ENCODE peak calls at places on chromosome 7, in five cellular contexts. K is lower lobe of right lung, U is psoas muscle, M is endodermal cell, D is heart right ventricle. Y is an unnamed sample.

GRCh38 chr7:149716932-149717307 is 56.5 kb downstream of the ZNF467 start:
- DNase-seq in D (no peak), K (no peak), M (no peak), U (no peak), Y (no peak)

GRCh38 chr7:155168607-155169006 is 98.5 kb downstream of the HTR5A start:
- DNase-seq in D (no peak), K (no peak), U (no peak), M (no peak), Y (no peak)

GRCh38 chr7:137882261-137882668 is 35.5 kb upstream of the DGKI start:
- DNase-seq in M (no peak), D (no peak), K (no peak), U (peak; percentile 74), Y (peak; percentile 21)

GRCh38 chr7:17474724-17475344 is 176.4 kb downstream of the AHR start:
- DNase-seq in M (peak; percentile 70), U (no peak), K (no peak), D (no peak), Y (no peak)

GRCh38 chr7:32170838-32171237 is 100.6 kb upstream of the PDE1C start:
- DNase-seq in D (no peak), M (no peak), U (no peak), K (no peak), Y (no peak)

GRCh38 chr7:2281556-2281955 is 32.7 kb downstream of the SNX8 start:
- DNase-seq in U (no peak), K (no peak), D (peak; percentile 60), M (no peak), Y (no peak)

GRCh38 chr7:44280636-44280992 is 44.8 kb downstream of the CAMK2B start:
- DNase-seq in D (no peak), M (peak; percentile 36), U (no peak), K (peak; percentile 23), Y (no peak)

GRCh38 chr7:24825931-24826661 is 68.8 kb upstream of the GSDME start:
- DNase-seq in M (peak; percentile 61), U (no peak), K (no peak), D (no peak), Y (no peak)

GRCh38 chr7:124723012-124723411 is 42.6 kb downstream of the GPR37 start:
- DNase-seq in U (no peak), M (no peak), K (no peak), D (no peak), Y (no peak)

GRCh38 chr7:86407291-86407690 is 236.4 kb upstream of the GRM3 start:
- DNase-seq in D (no peak), K (no peak), U (no peak), M (no peak), Y (no peak)

GRCh38 chr7:15214981-15215380 is 312.4 kb upstream of the DGKB start:
- DNase-seq in U (no peak), M (no peak), K (no peak), D (no peak), Y (no peak)

GRCh38 chr7:27611043-27611442 is 51.6 kb downstream of the HIBADH start:
- DNase-seq in D (no peak), M (no peak), U (no peak), K (no peak), Y (no peak)

GRCh38 chr7:156158213-156158612 is 345.9 kb upstream of the SHH start:
- DNase-seq in D (no peak), M (no peak), K (no peak), U (no peak), Y (no peak)

GRCh38 chr7:156639426-156640256 is 933 bp upstream of the RNF32 start:
- DNase-seq in U (no peak), D (no peak), M (no peak), K (peak; percentile 58), Y (no peak)

GRCh38 chr7:123323689-123324088 is 123.9 kb upstream of the SLC13A1 start:
- DNase-seq in M (no peak), D (no peak), K (no peak), U (no peak), Y (no peak)

DNA sequence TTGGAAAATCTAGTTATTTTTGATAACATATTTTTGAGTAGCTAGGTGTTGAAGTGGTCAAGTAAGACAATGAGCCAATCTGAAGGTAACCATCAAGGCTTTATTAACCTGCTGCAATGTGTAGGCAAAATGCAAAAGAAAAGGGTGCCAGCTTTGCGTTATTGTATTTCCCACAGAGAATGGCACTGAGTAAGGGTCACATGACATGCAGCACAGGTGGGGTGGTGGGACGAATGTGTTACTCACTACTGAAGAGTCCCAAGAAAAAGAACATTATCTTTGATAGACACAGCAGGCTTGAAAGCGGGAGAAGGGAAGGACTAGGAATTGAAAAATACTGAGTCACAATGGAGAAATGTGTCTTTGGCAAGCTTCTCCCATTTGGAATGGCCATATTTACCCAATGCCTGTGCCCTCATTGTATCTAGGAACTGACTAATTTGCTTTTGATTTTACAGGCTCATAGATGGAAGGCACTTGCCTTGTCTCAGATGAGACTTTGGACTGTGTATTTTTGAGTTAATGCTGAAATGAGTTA is 898.6 kb upstream of the POT1 start:
- DNase-seq in U (no peak), M (no peak), D (no peak), K (no peak), Y (no peak)
- H3K27ac ChIP-seq in U (no peak overlapping the region), M (no peak overlapping the region), D (no peak overlapping the region), K (no peak overlapping the region), Y (no peak overlapping the region)

GRCh38 chr7:96949766-96950165 is 55.6 kb upstream of the DLX6 start:
- DNase-seq in K (no peak), M (no peak), U (no peak), D (no peak), Y (no peak)
- TF ChIP-seq CTCF in K (no peak), M (no peak), U (no peak), D (no peak), Y (peak; percentile 25)

GRCh38 chr7:159136013-159136412 is 8.7 kb downstream of the VIPR2 start:
- DNase-seq in M (peak; percentile 17), U (no peak), K (no peak), D (no peak), Y (no peak)
- H3K4me1 ChIP-seq in M (peaks cover under 1% of the 10 kb centered on the region), U (peaks cover 3% of the 10 kb centered on the region), K (no peaks in the 10 kb centered on the region), D (peaks cover 11% of the 10 kb centered on the region), Y (peaks cover 8% of the 10 kb centered on the region)

GRCh38 chr7:126529833-126530232 is 722.9 kb downstream of the GRM8 start:
- DNase-seq in M (no peak), U (no peak), K (no peak), D (no peak), Y (no peak)

GRCh38 chr7:126529254-126529653 is 723.5 kb downstream of the GRM8 start:
- DNase-seq in U (no peak), D (no peak), M (no peak), K (no peak), Y (no peak)

GRCh38 chr7:126535176-126535575 is 717.6 kb downstream of the GRM8 start:
- DNase-seq in M (no peak), D (no peak), K (no peak), U (no peak), Y (no peak)
- H3K27ac ChIP-seq in M (no peak overlapping the region), D (no peak overlapping the region), K (no peak overlapping the region), U (no peak overlapping the region), Y (no peak overlapping the region)

GRCh38 chr7:140236626-140237025 is 59.8 kb upstream of the KDM7A start:
- DNase-seq in D (no peak), M (no peak), K (no peak), U (no peak), Y (no peak)

GRCh38 chr7:140242057-140243031 is 65.6 kb upstream of the KDM7A start:
- DNase-seq in K (peak; percentile 64), M (peak; percentile 82), U (no peak), D (no peak), Y (no peak)

GRCh38 chr7:140237390-140237789 is 60.6 kb upstream of the KDM7A start:
- DNase-seq in D (no peak), M (no peak), K (no peak), U (no peak), Y (no peak)

GRCh38 chr7:140238778-140239652 is 62.2 kb upstream of the KDM7A start:
- DNase-seq in D (no peak), U (no peak), K (no peak), M (peak; percentile 47), Y (no peak)

DNA sequence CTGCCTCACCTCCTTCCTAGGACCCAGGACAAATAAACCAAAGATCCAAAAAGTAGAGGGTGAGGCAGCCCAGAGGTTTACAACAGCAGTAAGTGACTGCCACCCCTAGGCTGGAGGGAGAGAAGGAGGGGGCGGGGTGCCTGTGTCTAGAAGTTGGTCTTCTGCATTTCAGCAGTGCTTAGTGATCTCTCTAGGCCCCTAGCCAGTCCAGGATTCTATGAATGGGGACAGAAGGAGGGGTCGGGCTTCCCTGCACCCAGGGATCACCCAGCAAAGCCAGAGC is 62.8 kb upstream of the KDM7A start:
- DNase-seq in D (no peak), U (no peak), K (no peak), M (peak; percentile 60), Y (no peak)
- TF ChIP-seq CTCF in D (no peak), U (no peak), K (no peak), M (no peak), Y (no peak)

Y was measured in thoracic aorta.